ENCODE peak calls at places on chromosomes 7 and 10, in seven cellular contexts. Y is activated B cell treated with CpG ODN at 0.5 μM for 24 hours, P is EL, J is retina, W is uterus, X is endothelial cell of umbilical vein, S is Daoy. C is an unnamed sample.

GRCh38 chr10:30013684-30014246 is 45.6 kb downstream of the JCAD start:
- DNase-seq in S (no peak), X (no peak), P (no peak), W (peak), J (no peak), Y (no peak), C (no peak)

GRCh38 chr7:150621376-150621775 is 10.8 kb downstream of the GIMAP6 start:
- DNase-seq in W (no peak), X (no peak), S (no peak), J (no peak), P (no peak), Y (no peak), C (no peak)

GRCh38 chr10:12637649-12638048 is 288.3 kb downstream of the CAMK1D start:
- DNase-seq in S (no peak), W (no peak), J (no peak), X (no peak), Y (no peak), P (no peak), C (no peak)

GRCh38 chr7:21585070-21585724 is 42.4 kb downstream of the DNAH11 start:
- DNase-seq in Y (no peak), W (no peak), P (no peak), J (no peak), S (no peak), X (no peak), C (no peak)

GRCh38 chr7:26525413-26526287 is 234.0 kb downstream of the SNX10 start:
- DNase-seq in J (no peak), S (no peak), W (no peak), Y (no peak), P (no peak), X (no peak), C (no peak)

GRCh38 chr7:133575726-133576125 is 322.8 kb downstream of the EXOC4 start:
- DNase-seq in W (no peak), S (no peak), J (peak), P (no peak), Y (no peak), X (no peak), C (no peak)

GRCh38 chr10:16967866-16968721 is 150.9 kb upstream of the RSU1 start:
- DNase-seq in Y (no peak), X (peak), W (no peak), P (peak), J (peak), S (peak), C (peak)

GRCh38 chr7:41702635-41703371 is at the start of gene INHBA:
- DNase-seq in Y (no peak), S (peak), P (peak), X (peak), W (peak), J (no peak), C (peak)

GRCh38 chr7:74334026-74334425 is 44.8 kb downstream of the CLIP2 start:
- DNase-seq in W (no peak), X (no peak), S (peak), Y (no peak), P (peak), J (no peak), C (peak)

GRCh38 chr7:122206985-122207384 is 62.9 kb upstream of the AASS start:
- DNase-seq in Y (no peak), P (no peak), W (no peak), X (no peak), S (no peak), J (no peak), C (no peak)

GRCh38 chr10:124917168-124917938 is 24.6 kb upstream of the ZRANB1 start:
- DNase-seq in X (peak), W (peak), P (peak), S (peak), Y (peak), J (peak), C (no peak)

GRCh38 chr7:135597926-135598305 is 40.2 kb downstream of the NUP205 start:
- DNase-seq in W (no peak), P (no peak), J (no peak), Y (no peak), S (no peak), X (no peak), C (no peak)

GRCh38 chr7:99837649-99838361 is 10.0 kb downstream of the CYP3A43 start:
- DNase-seq in W (no peak), Y (no peak), J (no peak), P (no peak), X (no peak), S (peak), C (no peak)